ENCODE peak calls at places on chromosomes 3 and 15, in eight cellular contexts. L is BJ, R is B cell, G is HCT116, Q is progenitor cell of endocrine pancreas, E is tibial nerve, A is WTC11, S is astrocyte of the spinal cord. Z is an unnamed sample.

GRCh38 chr3:170196833-170197232 is 15.3 kb upstream of the PHC3 start:
- DNase-seq in L (no peak), R (no peak), G (peak; percentile 38), Q (no peak), E (no peak), A (no peak), S (no peak), Z (no peak)

GRCh38 chr3:13345284-13345683 is 74.8 kb downstream of the NUP210 start:
- DNase-seq in L (no peak), R (no peak), G (no peak), Q (no peak), E (no peak), A (no peak), S (no peak), Z (no peak)

GRCh38 chr3:161108840-161109239 is 3.7 kb upstream of the B3GALNT1 start:
- DNase-seq in L (peak; percentile 13), R (no peak), G (peak; percentile 22), Q (no peak), E (no peak), A (no peak), S (peak; percentile 32), Z (no peak)

GRCh38 chr15:38941399-38941953 is 376.9 kb upstream of the RASGRP1 start:
- DNase-seq in L (no peak), R (no peak), G (no peak), Q (no peak), E (no peak), A (no peak), S (peak; percentile 31), Z (no peak)

GRCh38 chr15:77622212-77622941 is 10.3 kb downstream of the LINGO1 start:
- DNase-seq in L (no peak), R (no peak), G (no peak), Q (no peak), E (no peak), A (peak; percentile 60), S (no peak), Z (no peak)

GRCh38 chr3:108477511-108478147 is 32.8 kb downstream of the MYH15 start:
- DNase-seq in L (no peak), R (peak; percentile 76), G (peak; percentile 72), Q (peak; percentile 32), E (peak; percentile 17), A (peak; percentile 49), S (peak; percentile 76), Z (peak; percentile 49)

GRCh38 chr3:155352900-155353490 is 59.5 kb upstream of the STRIT1 start:
- DNase-seq in L (no peak), R (peak; percentile 35), G (peak; percentile 40), Q (no peak), E (no peak), A (no peak), S (peak; percentile 55), Z (peak; percentile 20)

GRCh38 chr15:45448066-45448510 is 69.7 kb upstream of the GATM start:
- DNase-seq in L (no peak), R (no peak), G (no peak), Q (no peak), E (no peak), A (no peak), S (no peak), Z (no peak)

GRCh38 chr3:124174463-124174862 is 182.5 kb upstream of the ROPN1 start:
- DNase-seq in L (no peak), R (no peak), G (no peak), Q (no peak), E (no peak), A (no peak), S (no peak), Z (no peak)

GRCh38 chr3:136819784-136820640 is 1.1 kb downstream of the SLC35G2 start:
- DNase-seq in L (no peak), R (peak; percentile 32), G (no peak), Q (peak; percentile 31), E (peak; percentile 18), A (peak; percentile 72), S (peak; percentile 68), Z (peak; percentile 51)

GRCh38 chr3:168096210-168096795 is 579 bp upstream of the GOLIM4 start:
- DNase-seq in L (peak; percentile 47), R (no peak), G (peak; percentile 83), Q (peak; percentile 29), E (peak; percentile 78), A (peak; percentile 21), S (peak; percentile 94), Z (peak; percentile 63)

GRCh38 chr15:75177360-75178071 is 24.2 kb upstream of the C15orf39 start:
- DNase-seq in L (no peak), R (no peak), G (no peak), Q (no peak), E (no peak), A (no peak), S (no peak), Z (no peak)

GRCh38 chr3:111692593-111693552 is 97.7 kb upstream of the ZBED2 start:
- DNase-seq in L (no peak), R (no peak), G (no peak), Q (no peak), E (no peak), A (no peak), S (no peak), Z (no peak)

GRCh38 chr15:57541805-57542504 is 49.7 kb upstream of the MYZAP start:
- DNase-seq in L (peak; percentile 18), R (peak; percentile 52), G (peak; percentile 45), Q (peak; percentile 47), E (peak; percentile 89), A (peak; percentile 77), S (peak; percentile 75), Z (peak; percentile 59)

GRCh38 chr3:14123308-14124222 is 1.1 kb downstream of the CHCHD4 start:
- DNase-seq in L (no peak), R (no peak), G (no peak), Q (no peak), E (no peak), A (no peak), S (no peak), Z (peak; percentile 21)

GRCh38 chr15:52100807-52101206 is 11.8 kb downstream of the BCL2L10 start:
- DNase-seq in L (peak; percentile 79), R (no peak), G (peak; percentile 35), Q (no peak), E (peak; percentile 65), A (no peak), S (peak; percentile 96), Z (no peak)

GRCh38 chr15:39200586-39200985 is 380.3 kb upstream of the THBS1 start:
- DNase-seq in L (no peak), R (no peak), G (no peak), Q (no peak), E (no peak), A (no peak), S (no peak), Z (no peak)

DNA sequence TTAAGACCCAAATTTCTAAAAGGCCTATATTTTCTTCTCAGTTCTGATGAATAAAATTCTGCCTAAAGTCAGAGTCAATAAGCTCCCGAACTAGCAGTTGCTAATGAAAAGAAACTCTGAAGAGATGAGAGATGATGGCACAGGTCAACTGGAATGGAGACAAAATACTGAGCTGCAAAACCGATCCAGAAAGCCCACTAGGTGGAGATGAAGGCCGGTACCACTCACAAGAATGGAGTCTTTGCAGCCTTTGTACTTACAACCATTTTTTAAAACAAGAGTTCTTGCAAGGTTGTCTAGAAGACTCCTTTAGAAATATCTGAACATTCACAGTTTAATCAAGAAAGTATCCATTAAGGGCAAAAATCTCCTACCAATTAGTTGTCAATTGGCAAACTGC is 119.9 kb upstream of the TJP1 start:
- DNase-seq in L (no peak), R (no peak), G (no peak), Q (no peak), E (no peak), A (no peak), S (no peak), Z (no peak)
- TF ChIP-seq CTCF in L (peak; percentile 10), R (no peak), G (peak; percentile 8), Q (peak; percentile 30), E (no peak), A (no peak), S (peak; percentile 51), Z (no peak)

GRCh38 chr3:113055201-113055600 is 64.4 kb downstream of the GTPBP8 start:
- DNase-seq in L (no peak), R (no peak), G (no peak), Q (no peak), E (no peak), A (no peak), S (no peak), Z (no peak)

GRCh38 chr3:113051222-113051804 is 60.5 kb downstream of the GTPBP8 start:
- DNase-seq in L (no peak), R (peak; percentile 88), G (peak; percentile 71), Q (peak; percentile 75), E (peak; percentile 98), A (peak; percentile 90), S (peak; percentile 86), Z (peak; percentile 84)

GRCh38 chr3:113051827-113052226 is 61.0 kb downstream of the GTPBP8 start:
- DNase-seq in L (no peak), R (no peak), G (no peak), Q (no peak), E (peak; percentile 8), A (no peak), S (peak; percentile 44), Z (no peak)

GRCh38 chr3:113054552-113054951 is 63.8 kb downstream of the GTPBP8 start:
- DNase-seq in L (no peak), R (no peak), G (no peak), Q (no peak), E (no peak), A (no peak), S (peak; percentile 32), Z (no peak)

GRCh38 chr3:113053169-113053568 is 62.4 kb downstream of the GTPBP8 start:
- DNase-seq in L (no peak), R (no peak), G (no peak), Q (no peak), E (no peak), A (no peak), S (no peak), Z (no peak)
- TF ChIP-seq CTCF in L (no peak), R (no peak), G (no peak), Q (no peak), E (no peak), A (no peak), S (no peak), Z (no peak)

DNA sequence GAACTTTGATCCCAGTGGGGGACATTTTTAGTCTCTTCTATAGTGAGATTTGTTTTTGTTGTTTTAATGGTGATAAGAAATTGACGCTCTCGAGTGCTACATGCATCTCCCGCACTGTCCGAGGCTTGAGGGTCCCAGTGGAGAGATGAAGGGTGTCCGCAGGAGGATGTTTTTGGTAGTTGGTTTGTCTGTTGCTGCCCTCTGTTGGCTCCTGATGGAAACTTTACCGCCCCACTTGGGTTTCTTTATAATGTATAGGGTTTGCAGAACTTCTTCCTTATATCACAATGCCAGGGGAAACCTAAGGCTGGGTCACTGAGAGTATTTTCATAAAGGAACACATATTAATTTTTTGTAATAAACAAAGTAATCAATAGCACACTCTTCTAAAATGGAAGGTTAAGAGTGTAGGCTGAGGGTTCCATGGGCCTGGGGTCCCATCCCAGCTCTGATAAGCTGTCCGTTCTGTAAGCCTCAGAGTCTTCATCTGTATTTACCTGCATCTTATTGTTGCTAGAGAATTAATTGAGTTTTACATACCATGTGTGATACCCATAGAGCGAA is 185.3 kb upstream of the FEZF2 start:
- DNase-seq in L (no peak), R (no peak), G (no peak), Q (no peak), E (no peak), A (peak; percentile 69), S (no peak), Z (peak; percentile 23)
- TF ChIP-seq CTCF in L (peak; percentile 52), R (no peak), G (peak; percentile 34), Q (peak; percentile 63), E (no peak), A (peak; percentile 53), S (peak; percentile 63), Z (peak; percentile 43)

DNA sequence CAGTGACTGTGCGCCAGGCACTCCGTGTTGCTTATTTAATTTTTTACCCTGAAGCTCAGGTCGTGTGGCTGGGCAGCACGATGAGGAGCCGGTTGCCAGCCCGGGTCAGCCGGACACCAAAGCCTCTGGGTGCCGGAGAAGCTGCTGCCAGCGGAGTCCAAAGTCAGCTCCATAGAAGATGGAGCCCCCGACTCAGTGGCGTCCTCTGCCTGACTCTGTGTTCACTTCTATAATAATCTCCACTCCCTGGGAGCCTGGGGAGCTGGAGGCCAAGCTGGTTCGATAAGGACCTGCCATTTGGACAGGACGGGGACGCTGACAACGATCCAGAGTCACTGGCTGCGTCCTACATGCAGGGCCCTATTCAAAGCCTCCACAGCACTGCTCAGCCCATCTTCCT is 78.6 kb downstream of the VGLL4 start:
- DNase-seq in L (no peak), R (no peak), G (no peak), Q (no peak), E (no peak), A (no peak), S (no peak), Z (no peak)
- TF ChIP-seq CTCF in L (no peak), R (no peak), G (no peak), Q (no peak), E (no peak), A (no peak), S (no peak), Z (no peak)

Z was measured in GM13977.